ENCODE peak calls at places on chromosomes 12 and 14, in four cellular contexts. Z is HT1080, R is anterior cingulate cortex, T is CD14-positive monocyte. W is an unnamed sample.

GRCh38 chr12:23938422-23938821 is 11.0 kb downstream of the SOX5 start:
- DNase-seq in Z (no peak), T (no peak), R (no peak), W (no peak)

GRCh38 chr12:71731439-71732356 is 23.0 kb upstream of the RAB21 start:
- DNase-seq in R (no peak), Z (peak), T (no peak), W (no peak)

GRCh38 chr14:70018713-70019201 is 139.5 kb downstream of the SMOC1 start:
- DNase-seq in Z (no peak), T (no peak), R (no peak), W (no peak)

GRCh38 chr12:116263844-116264243 is 13.6 kb downstream of the MED13L start:
- DNase-seq in Z (no peak), R (no peak), T (no peak), W (no peak)

GRCh38 chr14:90109858-90110257 is 48.1 kb downstream of the KCNK13 start:
- DNase-seq in T (no peak), Z (no peak), R (no peak), W (no peak)

GRCh38 chr12:22229652-22230279 is 104.7 kb downstream of the ST8SIA1 start:
- DNase-seq in Z (no peak), R (no peak), T (no peak), W (no peak)

GRCh38 chr12:53737951-53738833 is 10.9 kb upstream of the CALCOCO1 start:
- DNase-seq in T (no peak), Z (no peak), R (no peak), W (no peak)

GRCh38 chr12:14936224-14936861 is 2.0 kb downstream of the ERP27 start:
- DNase-seq in R (no peak), Z (peak), T (no peak), W (no peak)

GRCh38 chr14:101400815-101401214 is 160.5 kb upstream of the DIO3 start:
- DNase-seq in R (no peak), Z (no peak), T (no peak), W (no peak)

GRCh38 chr12:47752552-47752951 is 6.1 kb downstream of the RAPGEF3 start:
- DNase-seq in T (no peak), R (no peak), Z (no peak), W (no peak)

GRCh38 chr12:132530451-132530850 is 40.5 kb downstream of the FBRSL1 start:
- DNase-seq in Z (no peak), T (no peak), R (no peak), W (no peak)

GRCh38 chr12:66693901-66694513 is 15.1 kb upstream of the GRIP1 start:
- DNase-seq in Z (peak), R (no peak), T (no peak), W (peak)

GRCh38 chr14:37275963-37276362 is 78.2 kb downstream of the MIPOL1 start:
- DNase-seq in Z (no peak), T (no peak), R (no peak), W (no peak)

GRCh38 chr14:81401420-81402122 is 1.4 kb upstream of the STON2 start:
- DNase-seq in Z (peak), R (no peak), T (peak), W (peak)

GRCh38 chr12:10497602-10498001 is 8.1 kb upstream of the EIF2S3B start:
- DNase-seq in T (no peak), Z (peak), R (no peak), W (no peak)